ENCODE peak calls at places on chromosomes 4 and X, in seven cellular contexts. P is T-helper 2 cell; Z is activated T-helper 1 cell treated with anti-CD3 and anti-CD28 coated beads, Interleukin-12 subunit alpha, Interleukin-12 subunit beta, Interleukin-2, Interleukin-4 antibody, amounts not matched to agents 30 ng/mL and 10 ng/mL and 1 ng/mL, durations not matched to agents 14 hours and 24 hours and 36 hours; D is activated T-cell treated with anti-CD3 and anti-CD28 coated beads for 1 hour; C is fibroblast of mammary gland; A is CD8-positive, alpha-beta memory T cell; K is heart left ventricle. N is an unnamed sample.

GRCh38 chrX:36241397-36241796 is 321.9 kb downstream of the CFAP47 start:
- DNase-seq in P (no peak), Z (no peak), D (no peak), C (no peak), A (no peak), K (no peak), N (no peak)

GRCh38 chr4:72314869-72315268 is 254.2 kb downstream of the ADAMTS3 start:
- DNase-seq in P (no peak), Z (no peak), D (no peak), C (peak; percentile 89), A (no peak), K (no peak), N (no peak)

GRCh38 chr4:17597517-17597916 is 16.9 kb upstream of the MED28 start:
- DNase-seq in P (no peak), Z (no peak), D (no peak), C (peak; percentile 14), A (no peak), K (no peak), N (no peak)

GRCh38 chrX:135484636-135485289 is 35.7 kb upstream of the INTS6L start:
- DNase-seq in P (no peak), Z (no peak), D (no peak), C (peak; percentile 51), A (peak; percentile 36), K (peak; percentile 5), N (no peak)

GRCh38 chrX:40922307-40922706 is 162.9 kb upstream of the USP9X start:
- DNase-seq in P (no peak), Z (no peak), D (no peak), C (peak; percentile 63), A (no peak), K (no peak), N (no peak)

GRCh38 chr4:30537462-30537861 is 182.7 kb upstream of the PCDH7 start:
- DNase-seq in P (no peak), Z (no peak), D (no peak), C (peak; percentile 75), A (no peak), K (no peak), N (no peak)

GRCh38 chr4:188297873-188298272 is 158.6 kb downstream of the TRIML1 start:
- DNase-seq in P (no peak), Z (no peak), D (no peak), C (peak; percentile 82), A (no peak), K (no peak), N (no peak)

GRCh38 chr4:82201805-82202636 is 171.8 kb downstream of the HNRNPD start:
- DNase-seq in P (no peak), Z (no peak), D (no peak), C (peak; percentile 51), A (peak; percentile 43), K (peak; percentile 10), N (peak; percentile 47)

GRCh38 chr4:106104276-106104675 is 209.0 kb downstream of the NPNT start:
- DNase-seq in P (no peak), Z (no peak), D (no peak), C (no peak), A (no peak), K (no peak), N (no peak)

GRCh38 chr4:47837582-47838294 is at the start of gene CORIN:
- DNase-seq in P (no peak), Z (no peak), D (no peak), C (no peak), A (no peak), K (no peak), N (no peak)

GRCh38 chr4:13705521-13706035 is 78.1 kb upstream of the BOD1L1 start:
- DNase-seq in P (no peak), Z (no peak), D (no peak), C (no peak), A (no peak), K (peak; percentile 56), N (no peak)

GRCh38 chr4:59537231-59537886 is 1662.8 kb upstream of the ADGRL3 start:
- DNase-seq in P (no peak), Z (no peak), D (no peak), C (no peak), A (no peak), K (no peak), N (no peak)

N was measured in memory B cell.